ENCODE peak calls at places on chromosomes 5 and 9, in four cellular contexts. One of them, this sample, is unnamed.

GRCh38 chr5:145237843-145238242 is 597.3 kb downstream of the PRELID2 start:
- DNase-seq in adrenal gland: no peak
- DNase-seq in activated CD8-positive, alpha-beta T cell treated with anti-CD3 and anti-CD28 coated beads, Interleukin-2, amount 10 ng/mL, durations not matched to agents 7 days and 5 days: no peak
- DNase-seq in T1000: no peak
- DNase-seq in this sample: peak; percentile 9

GRCh38 chr9:68552700-68553099 is 12.0 kb upstream of the TMEM252 start:
- DNase-seq in adrenal gland: no peak
- DNase-seq in activated CD8-positive, alpha-beta T cell treated with anti-CD3 and anti-CD28 coated beads, Interleukin-2, amount 10 ng/mL, durations not matched to agents 7 days and 5 days: no peak
- DNase-seq in T1000: no peak
- DNase-seq in this sample: no peak

GRCh38 chr5:179550511-179551342 is at the start of gene RUFY1:
- DNase-seq in adrenal gland: peak; percentile 89
- DNase-seq in activated CD8-positive, alpha-beta T cell treated with anti-CD3 and anti-CD28 coated beads, Interleukin-2, amount 10 ng/mL, durations not matched to agents 7 days and 5 days: peak; percentile 82
- DNase-seq in T1000: peak; percentile 59
- DNase-seq in this sample: peak; percentile 35

GRCh38 chr5:98104454-98105188 is 668.8 kb upstream of the RGMB start:
- DNase-seq in adrenal gland: no peak
- DNase-seq in activated CD8-positive, alpha-beta T cell treated with anti-CD3 and anti-CD28 coated beads, Interleukin-2, amount 10 ng/mL, durations not matched to agents 7 days and 5 days: no peak
- DNase-seq in T1000: no peak
- DNase-seq in this sample: no peak

GRCh38 chr9:4788703-4789102 is 4.0 kb upstream of the RCL1 start:
- DNase-seq in adrenal gland: no peak
- DNase-seq in activated CD8-positive, alpha-beta T cell treated with anti-CD3 and anti-CD28 coated beads, Interleukin-2, amount 10 ng/mL, durations not matched to agents 7 days and 5 days: no peak
- DNase-seq in T1000: no peak
- DNase-seq in this sample: no peak

GRCh38 chr9:75378036-75378435 is 289.7 kb downstream of the OSTF1 start:
- DNase-seq in adrenal gland: peak; percentile 25
- DNase-seq in activated CD8-positive, alpha-beta T cell treated with anti-CD3 and anti-CD28 coated beads, Interleukin-2, amount 10 ng/mL, durations not matched to agents 7 days and 5 days: no peak
- DNase-seq in T1000: no peak
- DNase-seq in this sample: no peak

GRCh38 chr5:164119806-164120440 is 614.5 kb downstream of the MAT2B start:
- DNase-seq in adrenal gland: no peak
- DNase-seq in activated CD8-positive, alpha-beta T cell treated with anti-CD3 and anti-CD28 coated beads, Interleukin-2, amount 10 ng/mL, durations not matched to agents 7 days and 5 days: no peak
- DNase-seq in T1000: no peak
- DNase-seq in this sample: no peak

GRCh38 chr9:21415492-21416267 is 6.8 kb downstream of the IFNA8 start:
- DNase-seq in adrenal gland: no peak
- DNase-seq in activated CD8-positive, alpha-beta T cell treated with anti-CD3 and anti-CD28 coated beads, Interleukin-2, amount 10 ng/mL, durations not matched to agents 7 days and 5 days: no peak
- DNase-seq in T1000: no peak
- DNase-seq in this sample: no peak

GRCh38 chr9:83231039-83231438 is 168.1 kb upstream of the RASEF start:
- DNase-seq in adrenal gland: no peak
- DNase-seq in activated CD8-positive, alpha-beta T cell treated with anti-CD3 and anti-CD28 coated beads, Interleukin-2, amount 10 ng/mL, durations not matched to agents 7 days and 5 days: peak; percentile 29
- DNase-seq in T1000: no peak
- DNase-seq in this sample: no peak

GRCh38 chr9:121566401-121567141 is 66.9 kb upstream of the GGTA1 start:
- DNase-seq in adrenal gland: no peak
- DNase-seq in activated CD8-positive, alpha-beta T cell treated with anti-CD3 and anti-CD28 coated beads, Interleukin-2, amount 10 ng/mL, durations not matched to agents 7 days and 5 days: no peak
- DNase-seq in T1000: no peak
- DNase-seq in this sample: no peak

GRCh38 chr9:97938081-97938644 is at the start of gene HEMGN:
- DNase-seq in adrenal gland: no peak
- DNase-seq in activated CD8-positive, alpha-beta T cell treated with anti-CD3 and anti-CD28 coated beads, Interleukin-2, amount 10 ng/mL, durations not matched to agents 7 days and 5 days: peak; percentile 59
- DNase-seq in T1000: no peak
- DNase-seq in this sample: peak; percentile 91

GRCh38 chr5:82068723-82069122 is 96.9 kb downstream of the ATG10 start:
- DNase-seq in adrenal gland: no peak
- DNase-seq in activated CD8-positive, alpha-beta T cell treated with anti-CD3 and anti-CD28 coated beads, Interleukin-2, amount 10 ng/mL, durations not matched to agents 7 days and 5 days: no peak
- DNase-seq in T1000: no peak
- DNase-seq in this sample: no peak

GRCh38 chr9:19160085-19160484 is 32.8 kb upstream of the PLIN2 start:
- DNase-seq in adrenal gland: no peak
- DNase-seq in activated CD8-positive, alpha-beta T cell treated with anti-CD3 and anti-CD28 coated beads, Interleukin-2, amount 10 ng/mL, durations not matched to agents 7 days and 5 days: no peak
- DNase-seq in T1000: no peak
- DNase-seq in this sample: no peak

GRCh38 chr5:161376034-161376433 is 170.5 kb downstream of the GABRB2 start:
- DNase-seq in adrenal gland: no peak
- DNase-seq in activated CD8-positive, alpha-beta T cell treated with anti-CD3 and anti-CD28 coated beads, Interleukin-2, amount 10 ng/mL, durations not matched to agents 7 days and 5 days: no peak
- DNase-seq in T1000: no peak
- DNase-seq in this sample: no peak

GRCh38 chr5:65032250-65032649 is 263.5 kb downstream of the CWC27 start:
- DNase-seq in adrenal gland: no peak
- DNase-seq in activated CD8-positive, alpha-beta T cell treated with anti-CD3 and anti-CD28 coated beads, Interleukin-2, amount 10 ng/mL, durations not matched to agents 7 days and 5 days: no peak
- DNase-seq in T1000: peak; percentile 50
- DNase-seq in this sample: no peak

GRCh38 chr5:124467745-124468144 is 278.7 kb downstream of the ZNF608 start:
- DNase-seq in adrenal gland: no peak
- DNase-seq in activated CD8-positive, alpha-beta T cell treated with anti-CD3 and anti-CD28 coated beads, Interleukin-2, amount 10 ng/mL, durations not matched to agents 7 days and 5 days: no peak
- DNase-seq in T1000: no peak
- DNase-seq in this sample: no peak

GRCh38 chr5:10528056-10528816 is 35.6 kb upstream of the ANKRD33B start:
- DNase-seq in adrenal gland: no peak
- DNase-seq in activated CD8-positive, alpha-beta T cell treated with anti-CD3 and anti-CD28 coated beads, Interleukin-2, amount 10 ng/mL, durations not matched to agents 7 days and 5 days: no peak
- DNase-seq in T1000: no peak
- DNase-seq in this sample: no peak

GRCh38 chr5:159552751-159553150 is 222.5 kb upstream of the IL12B start:
- DNase-seq in adrenal gland: no peak
- DNase-seq in activated CD8-positive, alpha-beta T cell treated with anti-CD3 and anti-CD28 coated beads, Interleukin-2, amount 10 ng/mL, durations not matched to agents 7 days and 5 days: no peak
- DNase-seq in T1000: no peak
- DNase-seq in this sample: no peak

GRCh38 chr9:94680621-94681020 is 41.3 kb upstream of the FBP1 start:
- DNase-seq in adrenal gland: no peak
- DNase-seq in activated CD8-positive, alpha-beta T cell treated with anti-CD3 and anti-CD28 coated beads, Interleukin-2, amount 10 ng/mL, durations not matched to agents 7 days and 5 days: no peak
- DNase-seq in T1000: no peak
- DNase-seq in this sample: no peak

GRCh38 chr5:134460551-134460950 is 48.9 kb upstream of the CDKN2AIPNL start:
- DNase-seq in adrenal gland: no peak
- DNase-seq in activated CD8-positive, alpha-beta T cell treated with anti-CD3 and anti-CD28 coated beads, Interleukin-2, amount 10 ng/mL, durations not matched to agents 7 days and 5 days: no peak
- DNase-seq in T1000: no peak
- DNase-seq in this sample: no peak

GRCh38 chr9:70553718-70554673 is 139.5 kb upstream of the KLF9 start:
- DNase-seq in adrenal gland: no peak
- DNase-seq in activated CD8-positive, alpha-beta T cell treated with anti-CD3 and anti-CD28 coated beads, Interleukin-2, amount 10 ng/mL, durations not matched to agents 7 days and 5 days: no peak
- DNase-seq in T1000: no peak
- DNase-seq in this sample: no peak

GRCh38 chr5:141431286-141431685 is 979 bp downstream of the PCDHGA12 start:
- DNase-seq in adrenal gland: no peak
- DNase-seq in activated CD8-positive, alpha-beta T cell treated with anti-CD3 and anti-CD28 coated beads, Interleukin-2, amount 10 ng/mL, durations not matched to agents 7 days and 5 days: no peak
- DNase-seq in T1000: no peak
- DNase-seq in this sample: no peak

GRCh38 chr5:177303925-177304391 is 359 bp downstream of the PRELID1 start:
- DNase-seq in adrenal gland: no peak
- DNase-seq in activated CD8-positive, alpha-beta T cell treated with anti-CD3 and anti-CD28 coated beads, Interleukin-2, amount 10 ng/mL, durations not matched to agents 7 days and 5 days: peak; percentile 49
- DNase-seq in T1000: peak; percentile 10
- DNase-seq in this sample: no peak

GRCh38 chr5:65760504-65761275 is 38.7 kb downstream of the NLN start:
- DNase-seq in adrenal gland: no peak
- DNase-seq in activated CD8-positive, alpha-beta T cell treated with anti-CD3 and anti-CD28 coated beads, Interleukin-2, amount 10 ng/mL, durations not matched to agents 7 days and 5 days: peak; percentile 76
- DNase-seq in T1000: no peak
- DNase-seq in this sample: no peak

GRCh38 chr5:74231697-74232096 is 408.8 kb downstream of the ENC1 start:
- DNase-seq in adrenal gland: no peak
- DNase-seq in activated CD8-positive, alpha-beta T cell treated with anti-CD3 and anti-CD28 coated beads, Interleukin-2, amount 10 ng/mL, durations not matched to agents 7 days and 5 days: no peak
- DNase-seq in T1000: no peak
- DNase-seq in this sample: no peak

GRCh38 chr9:37925006-37925405 is 21.1 kb upstream of the SLC25A51 start:
- DNase-seq in adrenal gland: no peak
- DNase-seq in activated CD8-positive, alpha-beta T cell treated with anti-CD3 and anti-CD28 coated beads, Interleukin-2, amount 10 ng/mL, durations not matched to agents 7 days and 5 days: no peak
- DNase-seq in T1000: no peak
- DNase-seq in this sample: no peak

GRCh38 chr9:30280229-30280900 is 2104.1 kb upstream of the ACO1 start:
- DNase-seq in adrenal gland: no peak
- DNase-seq in activated CD8-positive, alpha-beta T cell treated with anti-CD3 and anti-CD28 coated beads, Interleukin-2, amount 10 ng/mL, durations not matched to agents 7 days and 5 days: no peak
- DNase-seq in T1000: no peak
- DNase-seq in this sample: no peak

GRCh38 chr9:116417464-116417863 is 263.9 kb downstream of the PAPPA start:
- DNase-seq in adrenal gland: no peak
- DNase-seq in activated CD8-positive, alpha-beta T cell treated with anti-CD3 and anti-CD28 coated beads, Interleukin-2, amount 10 ng/mL, durations not matched to agents 7 days and 5 days: no peak
- DNase-seq in T1000: no peak
- DNase-seq in this sample: no peak

GRCh38 chr9:121885345-121885901 is 207.7 kb downstream of the TTLL11 start:
- DNase-seq in adrenal gland: no peak
- DNase-seq in activated CD8-positive, alpha-beta T cell treated with anti-CD3 and anti-CD28 coated beads, Interleukin-2, amount 10 ng/mL, durations not matched to agents 7 days and 5 days: no peak
- DNase-seq in T1000: no peak
- DNase-seq in this sample: no peak

GRCh38 chr9:71487046-71487445 is 281.3 kb downstream of the CEMIP2 start:
- DNase-seq in adrenal gland: no peak
- DNase-seq in activated CD8-positive, alpha-beta T cell treated with anti-CD3 and anti-CD28 coated beads, Interleukin-2, amount 10 ng/mL, durations not matched to agents 7 days and 5 days: no peak
- DNase-seq in T1000: no peak
- DNase-seq in this sample: no peak

GRCh38 chr9:88179080-88179521 is 40.8 kb upstream of the SPATA31C2 start:
- DNase-seq in adrenal gland: peak; percentile 33
- DNase-seq in activated CD8-positive, alpha-beta T cell treated with anti-CD3 and anti-CD28 coated beads, Interleukin-2, amount 10 ng/mL, durations not matched to agents 7 days and 5 days: peak; percentile 79
- DNase-seq in T1000: no peak
- DNase-seq in this sample: no peak